ENCODE peak calls at places on chromosomes 11 and 22, in eight cellular contexts. Y, U, Q, V, I, Z, X and L are unnamed samples.

GRCh38 chr11:84193706-84194105 is 907.5 kb upstream of the CCDC90B start:
- DNase-seq in Y (no peak), Q (no peak), I (no peak), Z (no peak), V (no peak), U (no peak), X (no peak), L (no peak)

GRCh38 chr11:36478700-36479329 is 31.3 kb downstream of the TRAF6 start:
- DNase-seq in Q (no peak), U (peak; percentile 43), I (peak; percentile 50), Z (no peak), X (peak; percentile 30), Y (no peak), V (peak; percentile 36), L (peak; percentile 29)

GRCh38 chr11:66051371-66051765 is 796 bp upstream of the SF3B2 start:
- DNase-seq in I (no peak), Z (no peak), Y (no peak), V (no peak), Q (no peak), X (no peak), U (no peak), L (no peak)

GRCh38 chr11:66340596-66341501 is 4.1 kb downstream of the BRMS1 start:
- DNase-seq in V (no peak), X (no peak), Y (no peak), U (no peak), I (no peak), Z (no peak), Q (peak; percentile 57), L (no peak)

GRCh38 chr11:73257342-73258103 is 14.6 kb upstream of the P2RY6 start:
- DNase-seq in X (no peak), V (peak; percentile 26), Y (no peak), I (peak; percentile 36), Z (peak; percentile 73), Q (peak; percentile 80), U (peak; percentile 98), L (no peak)

GRCh38 chr11:62401356-62401755 is 17.5 kb upstream of the SCGB1A1 start:
- DNase-seq in X (no peak), I (no peak), U (no peak), Z (no peak), Y (no peak), V (no peak), Q (no peak), L (no peak)

GRCh38 chr22:18012528-18012927 is 11.8 kb downstream of the MICAL3 start:
- DNase-seq in Y (no peak), I (no peak), U (peak; percentile 69), Q (no peak), Z (no peak), V (no peak), X (no peak), L (no peak)

GRCh38 chr11:2887526-2888195 is 2.1 kb upstream of the CDKN1C start:
- DNase-seq in X (no peak), Y (no peak), Z (no peak), I (no peak), Q (no peak), U (no peak), V (no peak), L (no peak)

GRCh38 chr22:23922921-23923320 is 28.7 kb downstream of the MIF start:
- DNase-seq in Q (no peak), U (no peak), Y (no peak), I (no peak), Z (no peak), V (no peak), X (no peak), L (no peak)

GRCh38 chr11:72430743-72431570 is 3.4 kb downstream of the CLPB start:
- DNase-seq in X (peak; percentile 73), Z (peak; percentile 18), U (peak; percentile 49), Y (peak; percentile 36), V (no peak), Q (no peak), I (peak; percentile 67), L (peak; percentile 71)

GRCh38 chr22:23072035-23072910 is 2.0 kb downstream of the GNAZ start:
- DNase-seq in U (peak; percentile 48), V (no peak), I (no peak), Q (peak; percentile 36), Y (no peak), X (no peak), Z (no peak), L (no peak)

GRCh38 chr11:75734491-75735180 is 17.0 kb downstream of the MOGAT2 start:
- DNase-seq in Q (no peak), X (no peak), I (no peak), Z (no peak), V (no peak), Y (no peak), U (no peak), L (no peak)

GRCh38 chr11:70783356-70783755 is 385.0 kb downstream of the CTTN start:
- DNase-seq in I (no peak), Y (no peak), Q (peak; percentile 35), U (no peak), V (no peak), X (no peak), Z (no peak), L (no peak)

GRCh38 chr11:8097062-8097814 is 16.2 kb downstream of the TUB start:
- DNase-seq in I (no peak), Q (no peak), X (no peak), Y (no peak), V (no peak), Z (no peak), U (no peak), L (peak; percentile 13)

GRCh38 chr11:128210148-128210940 is 377.0 kb downstream of the ETS1 start:
- DNase-seq in I (no peak), Z (peak; percentile 72), Y (no peak), Q (no peak), V (no peak), X (no peak), U (peak; percentile 98), L (no peak)

GRCh38 chr22:25403752-25404471 is 160.6 kb upstream of the GRK3 start:
- DNase-seq in Q (no peak), Z (no peak), U (peak; percentile 32), X (peak; percentile 59), V (no peak), I (peak; percentile 36), Y (no peak), L (peak; percentile 62)
- TF ChIP-seq CTCF in Q (no peak), Z (no peak), U (peak; percentile 1), X (no peak), V (no peak), I (no peak), Y (no peak), L (no peak)

DNA sequence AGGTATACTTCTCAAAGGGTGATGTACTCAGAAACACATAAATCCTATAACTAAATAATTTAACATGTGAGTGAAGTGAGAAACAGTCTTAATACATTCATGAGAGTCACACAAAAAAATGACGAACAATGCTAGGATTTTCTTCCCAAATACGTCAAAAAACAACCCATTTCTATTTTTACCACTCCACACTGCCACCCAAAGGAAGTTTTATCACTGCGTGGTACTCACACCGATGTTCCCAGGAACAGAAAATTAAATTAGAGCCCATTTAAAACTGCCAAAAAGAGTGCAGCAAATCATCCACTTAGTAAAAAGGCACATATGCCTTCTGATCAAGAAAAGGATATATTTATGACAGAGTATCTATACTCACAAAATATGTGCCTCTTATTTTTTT is 710.9 kb upstream of the FAT3 start:
- DNase-seq in U (no peak), Q (no peak), V (no peak), Z (no peak), I (no peak), X (no peak), Y (no peak), L (no peak)
- TF ChIP-seq CTCF in U (peak; percentile 43), Q (no peak), V (no peak), Z (no peak), I (no peak), X (no peak), Y (peak; percentile 20), L (no peak)

GRCh38 chr22:46797355-46797754 is 34.9 kb downstream of the TBC1D22A start:
- DNase-seq in Y (no peak), Z (no peak), I (peak; percentile 41), U (peak; percentile 29), Q (no peak), X (no peak), V (no peak), L (no peak)
- TF ChIP-seq CTCF in Y (no peak), Z (peak; percentile 44), I (peak; percentile 32), U (peak; percentile 42), Q (no peak), X (no peak), V (peak; percentile 9), L (peak; percentile 27)

GRCh38 chr22:36352775-36353507 is 34.8 kb downstream of the MYH9 start:
- DNase-seq in Y (peak; percentile 90), V (peak; percentile 82), I (no peak), X (no peak), Q (no peak), Z (peak; percentile 72), U (peak; percentile 90), L (no peak)

GRCh38 chr22:36349726-36350125 is 38.0 kb downstream of the MYH9 start:
- DNase-seq in Q (no peak), X (no peak), I (no peak), Y (no peak), U (peak; percentile 75), V (no peak), Z (no peak), L (no peak)

GRCh38 chr22:36351921-36352774 is 35.6 kb downstream of the MYH9 start:
- DNase-seq in U (peak; percentile 59), X (no peak), V (no peak), Z (no peak), Y (no peak), Q (no peak), I (peak; percentile 61), L (no peak)

GRCh38 chr22:36348760-36349159 is 39.0 kb downstream of the MYH9 start:
- DNase-seq in Y (no peak), I (no peak), Z (no peak), U (no peak), Q (no peak), V (no peak), X (no peak), L (no peak)

DNA sequence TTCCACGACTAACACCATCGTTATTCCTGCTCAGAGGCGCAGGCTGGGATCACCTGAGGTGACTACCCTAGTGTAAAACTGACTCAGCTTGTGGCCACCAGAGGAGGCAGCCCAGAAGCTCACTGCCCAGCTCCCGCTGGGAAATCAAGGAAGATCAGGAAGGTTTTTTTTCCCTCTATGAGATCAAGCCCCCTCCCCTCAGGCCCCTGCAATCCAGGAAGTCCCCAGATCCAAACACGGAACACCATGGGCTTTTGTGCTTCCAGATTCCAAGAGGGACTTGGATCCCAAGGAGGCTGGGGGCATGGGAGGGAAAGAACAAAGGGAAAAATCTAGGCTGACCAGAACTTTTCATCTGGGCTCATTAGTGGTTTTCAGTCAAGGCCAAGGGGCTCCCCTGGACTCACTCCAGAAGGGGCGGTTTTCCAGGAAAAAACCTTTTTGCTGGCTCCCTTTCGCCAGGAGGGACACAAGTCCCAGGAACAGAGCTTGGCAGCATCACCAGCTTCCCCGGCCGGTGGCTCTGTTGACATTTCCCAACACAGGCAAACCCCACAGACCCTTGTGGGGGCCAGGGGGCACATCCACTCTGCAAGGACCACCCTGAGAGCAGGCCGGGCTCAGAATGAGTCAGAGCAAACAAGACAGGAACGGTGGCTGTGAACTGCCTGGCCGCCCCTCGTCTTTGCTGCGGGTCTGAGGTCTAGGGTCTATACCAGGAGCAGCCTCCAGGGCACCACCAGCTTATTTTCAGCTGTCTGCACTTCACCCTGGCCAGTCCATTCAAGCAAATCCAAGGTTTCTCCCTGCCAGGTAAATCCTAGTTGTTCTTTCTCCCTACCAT is 36.8 kb downstream of the MYH9 start:
- DNase-seq in Q (no peak), V (no peak), I (no peak), Y (peak; percentile 59), Z (no peak), X (no peak), U (peak; percentile 86), L (no peak)
- TF ChIP-seq CTCF in Q (no peak), V (no peak), I (peak; percentile 14), Y (peak; percentile 34), Z (peak; percentile 26), X (no peak), U (peak; percentile 33), L (no peak)

GRCh38 chr22:48554893-48555552 is 1272.7 kb downstream of the BRD1 start:
- DNase-seq in X (no peak), Z (no peak), Y (no peak), U (peak; percentile 19), I (no peak), Q (no peak), V (no peak), L (no peak)
- TF ChIP-seq CTCF in X (no peak), Z (no peak), Y (no peak), U (no peak), I (no peak), Q (no peak), V (no peak), L (no peak)